ENCODE peak calls at places on chromosomes 2 and 18, in nine cellular contexts. One of them, this sample, is unnamed.

GRCh38 chr2:39120771-39121522 is at the start of gene SOS1:
- DNase-seq in GM12878: peak; percentile 69
- DNase-seq in right lobe of liver: peak; percentile 97
- DNase-seq in left ventricle myocardium inferior: peak; percentile 96
- DNase-seq in pancreas: peak; percentile 99
- DNase-seq in heart right ventricle: peak; percentile 97
- DNase-seq in AG04450: peak; percentile 82
- DNase-seq in body of pancreas: peak; percentile 97
- DNase-seq in uterus: peak; percentile 95
- DNase-seq in this sample: peak; percentile 96

GRCh38 chr2:47127862-47128543 is 27.1 kb downstream of the STPG4 start:
- DNase-seq in uterus: no peak
- DNase-seq in GM12878: no peak
- DNase-seq in heart right ventricle: no peak
- DNase-seq in pancreas: no peak
- DNase-seq in body of pancreas: no peak
- DNase-seq in right lobe of liver: no peak
- DNase-seq in left ventricle myocardium inferior: no peak
- DNase-seq in AG04450: no peak
- DNase-seq in this sample: no peak

GRCh38 chr18:8765692-8766463 is 60.5 kb downstream of the MTCL1 start:
- DNase-seq in uterus: no peak
- DNase-seq in heart right ventricle: no peak
- DNase-seq in body of pancreas: no peak
- DNase-seq in AG04450: no peak
- DNase-seq in GM12878: no peak
- DNase-seq in right lobe of liver: no peak
- DNase-seq in left ventricle myocardium inferior: no peak
- DNase-seq in pancreas: no peak
- DNase-seq in this sample: no peak

GRCh38 chr2:224036731-224037376 is 2.2 kb downstream of the SERPINE2 start:
- DNase-seq in heart right ventricle: no peak
- DNase-seq in AG04450: no peak
- DNase-seq in right lobe of liver: no peak
- DNase-seq in GM12878: no peak
- DNase-seq in uterus: no peak
- DNase-seq in body of pancreas: no peak
- DNase-seq in pancreas: no peak
- DNase-seq in left ventricle myocardium inferior: no peak
- DNase-seq in this sample: no peak

GRCh38 chr2:236769981-236770671 is 200.5 kb downstream of the ACKR3 start:
- DNase-seq in GM12878: no peak
- DNase-seq in AG04450: peak; percentile 29
- DNase-seq in pancreas: no peak
- DNase-seq in uterus: no peak
- DNase-seq in heart right ventricle: no peak
- DNase-seq in left ventricle myocardium inferior: no peak
- DNase-seq in body of pancreas: no peak
- DNase-seq in right lobe of liver: no peak
- DNase-seq in this sample: no peak

GRCh38 chr2:28978606-28979005 is 2.5 kb upstream of the TOGARAM2 start:
- DNase-seq in uterus: no peak
- DNase-seq in pancreas: no peak
- DNase-seq in heart right ventricle: no peak
- DNase-seq in left ventricle myocardium inferior: no peak
- DNase-seq in GM12878: no peak
- DNase-seq in AG04450: no peak
- DNase-seq in body of pancreas: no peak
- DNase-seq in right lobe of liver: no peak
- DNase-seq in this sample: no peak

GRCh38 chr2:102131564-102131963 is 11.0 kb upstream of the IL1R1 start:
- DNase-seq in AG04450: no peak
- DNase-seq in pancreas: no peak
- DNase-seq in heart right ventricle: no peak
- DNase-seq in body of pancreas: no peak
- DNase-seq in left ventricle myocardium inferior: no peak
- DNase-seq in GM12878: no peak
- DNase-seq in uterus: no peak
- DNase-seq in right lobe of liver: no peak
- DNase-seq in this sample: no peak

GRCh38 chr18:50594931-50595330 is 35.0 kb downstream of the MAPK4 start:
- DNase-seq in heart right ventricle: no peak
- DNase-seq in GM12878: no peak
- DNase-seq in AG04450: no peak
- DNase-seq in left ventricle myocardium inferior: no peak
- DNase-seq in uterus: no peak
- DNase-seq in right lobe of liver: no peak
- DNase-seq in body of pancreas: no peak
- DNase-seq in pancreas: no peak
- DNase-seq in this sample: no peak

GRCh38 chr18:32308493-32309120 is 118.8 kb downstream of the MEP1B start:
- DNase-seq in GM12878: no peak
- DNase-seq in AG04450: peak; percentile 70
- DNase-seq in left ventricle myocardium inferior: no peak
- DNase-seq in right lobe of liver: no peak
- DNase-seq in body of pancreas: peak; percentile 35
- DNase-seq in pancreas: no peak
- DNase-seq in uterus: peak; percentile 57
- DNase-seq in heart right ventricle: no peak
- DNase-seq in this sample: no peak

GRCh38 chr2:189676471-189676870 is 2.0 kb downstream of the ANKAR start:
- DNase-seq in body of pancreas: no peak
- DNase-seq in GM12878: no peak
- DNase-seq in AG04450: no peak
- DNase-seq in pancreas: no peak
- DNase-seq in heart right ventricle: no peak
- DNase-seq in uterus: no peak
- DNase-seq in right lobe of liver: no peak
- DNase-seq in left ventricle myocardium inferior: no peak
- DNase-seq in this sample: no peak

GRCh38 chr2:173350383-173350782 is 4.3 kb upstream of the CDCA7 start:
- DNase-seq in body of pancreas: no peak
- DNase-seq in AG04450: no peak
- DNase-seq in pancreas: no peak
- DNase-seq in GM12878: no peak
- DNase-seq in heart right ventricle: no peak
- DNase-seq in right lobe of liver: no peak
- DNase-seq in left ventricle myocardium inferior: no peak
- DNase-seq in uterus: no peak
- DNase-seq in this sample: no peak

GRCh38 chr2:105294844-105295481 is 34.6 kb downstream of the TGFBRAP1 start:
- DNase-seq in pancreas: no peak
- DNase-seq in right lobe of liver: no peak
- DNase-seq in body of pancreas: peak; percentile 45
- DNase-seq in GM12878: no peak
- DNase-seq in left ventricle myocardium inferior: no peak
- DNase-seq in AG04450: peak; percentile 34
- DNase-seq in heart right ventricle: peak; percentile 18
- DNase-seq in uterus: no peak
- DNase-seq in this sample: no peak

GRCh38 chr2:215973111-215973792 is 40.1 kb downstream of the MREG start:
- DNase-seq in GM12878: no peak
- DNase-seq in uterus: no peak
- DNase-seq in heart right ventricle: no peak
- DNase-seq in left ventricle myocardium inferior: no peak
- DNase-seq in AG04450: no peak
- DNase-seq in pancreas: no peak
- DNase-seq in body of pancreas: no peak
- DNase-seq in right lobe of liver: no peak
- DNase-seq in this sample: no peak

DNA sequence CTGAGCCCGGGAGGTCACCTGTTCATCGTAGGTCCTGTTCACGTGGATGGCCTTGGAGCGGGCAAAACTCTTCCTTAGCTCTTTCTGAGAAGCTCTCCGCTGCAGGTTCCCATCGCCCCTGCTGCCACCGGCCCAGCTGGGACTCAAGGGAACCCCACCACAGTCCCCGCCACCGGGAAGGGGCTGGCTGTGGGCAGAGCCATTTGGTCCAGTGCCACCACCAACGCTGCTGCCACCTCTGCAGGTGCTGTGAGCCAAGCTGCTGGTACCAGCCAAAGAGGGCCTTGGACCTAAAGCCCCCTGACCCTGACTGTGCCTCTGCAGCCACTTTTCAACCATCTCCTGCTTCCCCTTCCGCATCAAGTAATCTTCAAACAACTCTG is 586 bp downstream of the PDE11A start:
- DNase-seq in AG04450: no peak
- DNase-seq in right lobe of liver: no peak
- DNase-seq in heart right ventricle: no peak
- DNase-seq in body of pancreas: peak; percentile 16
- DNase-seq in uterus: no peak
- DNase-seq in GM12878: no peak
- DNase-seq in pancreas: peak; percentile 63
- DNase-seq in left ventricle myocardium inferior: no peak
- DNase-seq in this sample: no peak
- H3K4me3 ChIP-seq in AG04450: no peak overlapping the region
- H3K4me3 ChIP-seq in right lobe of liver: peak overlapping the region; percentile 41
- H3K4me3 ChIP-seq in heart right ventricle: no peak overlapping the region
- H3K4me3 ChIP-seq in body of pancreas: no peak overlapping the region
- H3K4me3 ChIP-seq in uterus: no peak overlapping the region
- H3K4me3 ChIP-seq in GM12878: no peak overlapping the region
- H3K4me3 ChIP-seq in pancreas: peak overlapping the region; percentile 47
- H3K4me3 ChIP-seq in left ventricle myocardium inferior: peak overlapping the region; percentile 66
- H3K4me3 ChIP-seq in this sample: peak overlapping the region; percentile 65

GRCh38 chr2:238288650-238289573 is 502 bp upstream of the PER2 start:
- DNase-seq in pancreas: peak; percentile 99
- DNase-seq in body of pancreas: peak; percentile 99
- DNase-seq in AG04450: peak; percentile 97
- DNase-seq in right lobe of liver: peak; percentile 98
- DNase-seq in GM12878: peak; percentile 92
- DNase-seq in left ventricle myocardium inferior: peak; percentile 98
- DNase-seq in heart right ventricle: peak; percentile 99
- DNase-seq in uterus: peak; percentile 99
- DNase-seq in this sample: peak; percentile 99

GRCh38 chr2:238290079-238290478 is 1.7 kb upstream of the PER2 start:
- DNase-seq in GM12878: no peak
- DNase-seq in uterus: peak; percentile 62
- DNase-seq in right lobe of liver: peak; percentile 53
- DNase-seq in pancreas: peak; percentile 60
- DNase-seq in heart right ventricle: peak; percentile 32
- DNase-seq in AG04450: no peak
- DNase-seq in body of pancreas: peak; percentile 80
- DNase-seq in left ventricle myocardium inferior: peak; percentile 33
- DNase-seq in this sample: peak; percentile 40

GRCh38 chr2:238287702-238288649 is at the start of gene PER2:
- DNase-seq in pancreas: peak; percentile 79
- DNase-seq in uterus: peak; percentile 75
- DNase-seq in left ventricle myocardium inferior: peak; percentile 61
- DNase-seq in GM12878: no peak
- DNase-seq in body of pancreas: peak; percentile 85
- DNase-seq in AG04450: peak; percentile 53
- DNase-seq in heart right ventricle: peak; percentile 58
- DNase-seq in right lobe of liver: peak; percentile 74
- DNase-seq in this sample: peak; percentile 70

GRCh38 chr2:238290715-238291549 is 2.5 kb upstream of the PER2 start:
- DNase-seq in body of pancreas: no peak
- DNase-seq in pancreas: peak; percentile 43
- DNase-seq in heart right ventricle: no peak
- DNase-seq in uterus: no peak
- DNase-seq in left ventricle myocardium inferior: no peak
- DNase-seq in GM12878: no peak
- DNase-seq in right lobe of liver: peak; percentile 41
- DNase-seq in AG04450: no peak
- DNase-seq in this sample: peak; percentile 48

GRCh38 chr2:238289574-238289973 is 1.2 kb upstream of the PER2 start:
- DNase-seq in left ventricle myocardium inferior: no peak
- DNase-seq in body of pancreas: no peak
- DNase-seq in AG04450: no peak
- DNase-seq in heart right ventricle: no peak
- DNase-seq in GM12878: no peak
- DNase-seq in right lobe of liver: peak; percentile 54
- DNase-seq in pancreas: peak; percentile 40
- DNase-seq in uterus: no peak
- DNase-seq in this sample: peak; percentile 26
- H3K4me3 ChIP-seq in left ventricle myocardium inferior: peak overlapping the region; percentile 90
- H3K4me3 ChIP-seq in body of pancreas: no peak overlapping the region
- H3K4me3 ChIP-seq in AG04450: no peak overlapping the region
- H3K4me3 ChIP-seq in heart right ventricle: no peak overlapping the region
- H3K4me3 ChIP-seq in GM12878: peak overlapping the region; percentile 74
- H3K4me3 ChIP-seq in right lobe of liver: no peak overlapping the region
- H3K4me3 ChIP-seq in pancreas: peak overlapping the region; percentile 83
- H3K4me3 ChIP-seq in uterus: peak overlapping the region; percentile 85
- H3K4me3 ChIP-seq in this sample: peak overlapping the region; percentile 95

GRCh38 chr2:26855516-26855915 is 7.6 kb downstream of the DPYSL5 start:
- DNase-seq in uterus: no peak
- DNase-seq in AG04450: no peak
- DNase-seq in right lobe of liver: no peak
- DNase-seq in GM12878: no peak
- DNase-seq in body of pancreas: no peak
- DNase-seq in left ventricle myocardium inferior: no peak
- DNase-seq in heart right ventricle: no peak
- DNase-seq in pancreas: no peak
- DNase-seq in this sample: no peak
- H3K4me3 ChIP-seq in uterus: no peak overlapping the region
- H3K4me3 ChIP-seq in AG04450: no peak overlapping the region
- H3K4me3 ChIP-seq in right lobe of liver: no peak overlapping the region
- H3K4me3 ChIP-seq in GM12878: no peak overlapping the region
- H3K4me3 ChIP-seq in body of pancreas: no peak overlapping the region
- H3K4me3 ChIP-seq in left ventricle myocardium inferior: no peak overlapping the region
- H3K4me3 ChIP-seq in heart right ventricle: no peak overlapping the region
- H3K4me3 ChIP-seq in pancreas: no peak overlapping the region
- H3K4me3 ChIP-seq in this sample: no peak overlapping the region

GRCh38 chr18:524496-524895 is 24.0 kb upstream of the COLEC12 start:
- DNase-seq in AG04450: peak; percentile 49
- DNase-seq in body of pancreas: no peak
- DNase-seq in GM12878: no peak
- DNase-seq in pancreas: no peak
- DNase-seq in right lobe of liver: no peak
- DNase-seq in uterus: peak; percentile 24
- DNase-seq in left ventricle myocardium inferior: no peak
- DNase-seq in heart right ventricle: no peak
- DNase-seq in this sample: no peak

GRCh38 chr18:519019-519879 is 18.7 kb upstream of the COLEC12 start:
- DNase-seq in AG04450: peak; percentile 29
- DNase-seq in pancreas: peak; percentile 57
- DNase-seq in uterus: peak; percentile 75
- DNase-seq in heart right ventricle: peak; percentile 71
- DNase-seq in GM12878: peak; percentile 43
- DNase-seq in right lobe of liver: no peak
- DNase-seq in left ventricle myocardium inferior: peak; percentile 63
- DNase-seq in body of pancreas: peak; percentile 41
- DNase-seq in this sample: peak; percentile 36

GRCh38 chr18:527136-527535 is 26.6 kb upstream of the COLEC12 start:
- DNase-seq in heart right ventricle: no peak
- DNase-seq in right lobe of liver: no peak
- DNase-seq in left ventricle myocardium inferior: no peak
- DNase-seq in pancreas: no peak
- DNase-seq in AG04450: no peak
- DNase-seq in uterus: no peak
- DNase-seq in GM12878: no peak
- DNase-seq in body of pancreas: no peak
- DNase-seq in this sample: no peak

GRCh38 chr18:526681-527080 is 26.2 kb upstream of the COLEC12 start:
- DNase-seq in heart right ventricle: no peak
- DNase-seq in body of pancreas: no peak
- DNase-seq in right lobe of liver: no peak
- DNase-seq in left ventricle myocardium inferior: no peak
- DNase-seq in uterus: no peak
- DNase-seq in pancreas: no peak
- DNase-seq in GM12878: no peak
- DNase-seq in AG04450: no peak
- DNase-seq in this sample: no peak

GRCh38 chr18:525066-525797 is 24.7 kb upstream of the COLEC12 start:
- DNase-seq in uterus: peak; percentile 35
- DNase-seq in left ventricle myocardium inferior: no peak
- DNase-seq in GM12878: no peak
- DNase-seq in body of pancreas: no peak
- DNase-seq in right lobe of liver: no peak
- DNase-seq in pancreas: no peak
- DNase-seq in AG04450: peak; percentile 13
- DNase-seq in heart right ventricle: no peak
- DNase-seq in this sample: no peak
- H3K4me3 ChIP-seq in uterus: no peak overlapping the region
- H3K4me3 ChIP-seq in left ventricle myocardium inferior: no peak overlapping the region
- H3K4me3 ChIP-seq in GM12878: no peak overlapping the region
- H3K4me3 ChIP-seq in body of pancreas: no peak overlapping the region
- H3K4me3 ChIP-seq in right lobe of liver: no peak overlapping the region
- H3K4me3 ChIP-seq in pancreas: no peak overlapping the region
- H3K4me3 ChIP-seq in AG04450: no peak overlapping the region
- H3K4me3 ChIP-seq in heart right ventricle: no peak overlapping the region
- H3K4me3 ChIP-seq in this sample: no peak overlapping the region